ENCODE peak calls at places on chromosomes 3 and 15, in five cellular contexts. I is AG09309, P is neural progenitor cell, E is psoas muscle, Z is tibial artery. M is an unnamed sample.

GRCh38 chr3:100230715-100231114 is 30.1 kb upstream of the TBC1D23 start:
- DNase-seq in E (no peak), Z (no peak), I (no peak), P (no peak), M (no peak)

GRCh38 chr3:9879830-9880549 is at the start of gene CIDEC:
- DNase-seq in E (no peak), Z (no peak), I (no peak), P (no peak), M (no peak)

GRCh38 chr15:56232058-56232457 is 11.6 kb downstream of the RFX7 start:
- DNase-seq in P (no peak), E (no peak), Z (no peak), I (no peak), M (no peak)

GRCh38 chr3:192515661-192516040 is 211.7 kb downstream of the FGF12 start:
- DNase-seq in P (peak), E (no peak), I (no peak), Z (no peak), M (no peak)

GRCh38 chr3:128187495-128187894 is 34.2 kb downstream of the EEFSEC start:
- DNase-seq in E (no peak), I (no peak), P (no peak), Z (no peak), M (no peak)

GRCh38 chr3:46667657-46668056 is 25.8 kb downstream of the ALS2CL start:
- DNase-seq in E (no peak), Z (peak), I (no peak), P (no peak), M (no peak)

GRCh38 chr3:117998071-117998470 is 1036.6 kb downstream of the IGSF11 start:
- DNase-seq in Z (no peak), I (no peak), E (no peak), P (no peak), M (no peak)

GRCh38 chr3:107637416-107638182 is 114.8 kb downstream of the BBX start:
- DNase-seq in P (no peak), E (no peak), Z (no peak), I (no peak), M (no peak)

GRCh38 chr3:161104561-161105551 is at the start of gene B3GALNT1:
- DNase-seq in I (peak), E (peak), P (peak), Z (peak), M (no peak)

GRCh38 chr3:30199855-30200254 is 406.5 kb upstream of the TGFBR2 start:
- DNase-seq in Z (no peak), E (no peak), I (no peak), P (no peak), M (no peak)

GRCh38 chr3:46849686-46850467 is 13.4 kb downstream of the MYL3 start:
- DNase-seq in E (no peak), Z (peak), P (no peak), I (no peak), M (no peak)

GRCh38 chr15:60721706-60722105 is 242.8 kb upstream of the ICE2 start:
- DNase-seq in I (no peak), E (no peak), Z (no peak), P (no peak), M (no peak)

GRCh38 chr3:48596157-48596556 is 1.0 kb upstream of the COL7A1 start:
- DNase-seq in Z (no peak), P (no peak), I (no peak), E (no peak), M (no peak)

GRCh38 chr3:48595075-48595525 is at the start of gene COL7A1:
- DNase-seq in Z (no peak), E (no peak), I (no peak), P (no peak), M (no peak)

GRCh38 chr3:48595526-48596121 is 495 bp upstream of the COL7A1 start:
- DNase-seq in E (peak), P (peak), Z (no peak), I (peak), M (no peak)

GRCh38 chr3:48593337-48593736 is 1.8 kb downstream of the COL7A1 start:
- DNase-seq in E (no peak), Z (no peak), P (no peak), I (no peak), M (no peak)

DNA sequence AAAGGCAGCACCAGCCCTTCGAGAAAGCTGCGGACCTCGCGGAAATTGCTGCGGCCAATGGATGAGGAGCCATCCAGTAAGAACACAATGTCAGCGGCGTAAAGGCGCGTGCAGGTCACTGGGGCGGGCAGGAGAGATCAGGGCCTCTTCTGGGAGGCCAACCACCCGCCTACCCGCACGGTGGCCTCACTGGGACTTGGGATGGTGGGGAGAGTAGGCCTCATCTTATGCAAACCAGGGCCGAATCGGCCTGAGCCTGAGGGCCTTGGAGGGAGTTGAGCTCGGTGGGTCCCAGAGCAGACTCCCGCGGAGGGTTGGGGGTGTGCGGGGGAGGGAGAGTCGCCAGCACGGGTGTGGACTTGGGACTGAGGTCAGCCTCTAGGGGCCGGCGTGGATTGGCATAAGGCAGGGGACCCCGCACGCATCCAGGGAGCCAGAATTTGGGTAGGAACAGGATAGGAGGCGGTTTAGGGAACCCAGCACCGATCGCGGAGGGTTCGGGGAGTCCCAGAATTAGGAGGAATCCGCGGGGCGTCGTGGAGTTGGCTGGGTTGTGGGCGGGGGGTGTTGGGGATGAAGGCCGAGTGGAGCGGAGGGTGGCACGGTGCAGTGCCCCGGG is 589 bp downstream of the COL7A1 start:
- DNase-seq in Z (no peak), E (no peak), I (no peak), P (peak), M (no peak)
- H3K4me3 ChIP-seq in Z (peak), E (peak), I (peak), P (no peak), M (peak)

GRCh38 chr15:36977620-36978610 is 122.4 kb downstream of the MEIS2 start:
- DNase-seq in E (no peak), P (peak), I (no peak), Z (no peak), M (no peak)
- H3K4me3 ChIP-seq in E (no peak), P (no peak), I (no peak), Z (no peak), M (no peak)

DNA sequence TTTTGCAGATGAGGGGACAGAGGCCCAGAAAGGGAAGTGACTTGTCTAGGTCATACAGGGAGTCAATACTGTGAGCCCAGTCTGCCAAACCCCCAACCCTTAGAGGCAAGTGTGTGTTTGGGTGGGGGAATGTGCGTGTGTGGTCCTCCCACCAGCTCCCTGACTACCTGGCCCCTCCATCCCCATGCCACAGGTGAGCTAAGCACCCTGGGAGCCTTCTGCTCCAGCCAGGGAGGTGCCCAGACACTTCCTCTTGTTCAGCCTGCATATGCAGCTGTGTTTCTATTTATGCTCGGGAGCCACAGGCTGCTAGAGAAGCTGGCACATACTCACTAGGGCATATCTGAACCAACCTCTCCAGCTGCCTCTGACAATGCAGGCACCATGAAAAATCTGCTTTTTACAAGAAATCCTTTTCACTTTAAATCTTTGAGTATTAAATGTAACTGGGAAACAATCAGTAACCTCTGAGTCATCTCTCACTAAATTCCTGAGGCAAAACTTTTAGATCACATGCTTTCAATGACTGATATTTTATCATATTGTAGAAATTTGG is 20.7 kb downstream of the TBC1D2B start:
- DNase-seq in E (no peak), P (no peak), Z (no peak), I (no peak), M (no peak)
- H3K4me3 ChIP-seq in E (no peak), P (no peak), Z (no peak), I (no peak), M (no peak)

GRCh38 chr15:78154955-78155354 is 5.8 kb downstream of the IDH3A start:
- DNase-seq in P (no peak), E (no peak), I (no peak), Z (no peak), M (no peak)
- H3K4me3 ChIP-seq in P (no peak), E (peak), I (no peak), Z (no peak), M (no peak)

DNA sequence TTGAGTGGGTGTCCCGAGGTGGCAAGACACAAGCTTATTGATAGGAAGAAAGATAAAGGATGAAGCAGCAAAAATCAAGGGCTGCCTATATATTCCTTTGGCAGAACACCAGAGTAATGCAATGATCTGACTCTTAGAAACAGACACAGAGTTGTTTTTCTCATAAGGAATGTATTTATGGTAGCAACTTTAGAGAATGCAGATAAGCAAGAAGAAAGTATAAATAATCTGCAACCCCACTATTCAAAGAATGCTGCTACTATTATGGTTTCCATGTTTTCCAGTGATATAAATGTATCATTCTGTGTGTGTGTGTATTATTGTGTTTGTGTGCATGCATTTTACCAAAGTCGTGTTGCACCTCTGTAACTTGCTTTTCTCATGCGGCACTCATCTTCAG is 208.3 kb downstream of the THSD4 start:
- DNase-seq in E (no peak), P (no peak), Z (no peak), I (no peak), M (no peak)
- H3K4me3 ChIP-seq in E (no peak), P (no peak), Z (no peak), I (no peak), M (no peak)

DNA sequence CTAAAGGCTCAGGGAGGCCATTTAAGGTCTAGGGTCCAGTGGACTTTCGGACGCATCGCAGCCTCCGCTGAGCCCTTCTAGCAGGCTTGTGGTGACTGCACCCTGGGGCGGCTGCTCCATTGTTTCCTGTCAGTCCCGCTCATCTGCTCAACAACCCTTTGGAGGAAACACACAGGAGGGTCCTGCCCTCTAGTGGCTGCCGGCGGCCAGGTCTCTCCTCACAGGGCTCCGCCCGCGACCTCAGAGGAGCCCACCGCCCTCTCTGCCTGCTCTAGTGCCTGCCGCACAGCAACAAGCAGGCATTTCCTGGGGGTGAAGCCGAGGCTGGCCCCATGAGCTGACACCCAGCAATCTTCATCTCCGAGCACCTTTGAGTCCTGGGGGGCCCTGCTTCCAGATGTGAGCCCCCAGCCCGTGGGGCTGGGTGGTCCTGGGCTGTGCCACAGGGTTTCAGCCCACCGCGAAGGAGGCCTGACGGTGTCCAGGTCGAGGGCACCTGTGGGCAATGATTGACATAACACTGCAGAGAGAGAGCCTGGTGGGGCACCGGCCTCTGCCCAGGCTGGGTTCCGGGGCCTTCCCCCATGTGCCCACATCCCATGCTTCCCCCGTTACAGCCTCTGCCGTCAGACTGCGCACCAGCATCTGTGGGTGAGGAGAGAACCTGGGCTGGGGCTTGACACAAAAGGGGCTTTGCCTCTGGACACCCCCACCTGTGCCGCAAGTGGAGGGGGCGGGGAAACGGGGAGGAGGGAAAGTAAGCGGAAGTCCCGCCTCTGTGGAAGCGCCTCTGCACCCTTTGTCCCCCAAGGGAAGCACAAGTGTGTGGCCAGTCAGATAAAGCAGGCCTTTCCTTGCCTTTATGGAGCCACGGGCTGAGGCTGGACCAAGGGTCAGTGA is 27.0 kb upstream of the SFMBT1 start:
- DNase-seq in Z (peak), P (peak), I (peak), E (peak), M (peak)
- H3K4me3 ChIP-seq in Z (peak), P (peak), I (peak), E (peak), M (peak)

GRCh38 chr3:52053307-52054304 is 2.8 kb downstream of the DUSP7 start:
- DNase-seq in Z (peak), I (no peak), P (peak), E (no peak), M (no peak)
- H3K4me3 ChIP-seq in Z (peak), I (peak), P (no peak), E (peak), M (peak)

GRCh38 chr3:49165771-49166751 is at the start of gene CCDC71:
- DNase-seq in I (no peak), E (peak), Z (peak), P (peak), M (no peak)

GRCh38 chr3:49164983-49165720 is 979 bp downstream of the CCDC71 start:
- DNase-seq in P (no peak), E (no peak), Z (no peak), I (no peak), M (no peak)

GRCh38 chr3:49170744-49171118 is 667 bp upstream of the KLHDC8B start:
- DNase-seq in E (no peak), P (no peak), Z (no peak), I (no peak), M (no peak)

GRCh38 chr3:49163609-49164008 is 2.5 kb downstream of the CCDC71 start:
- DNase-seq in E (no peak), P (no peak), Z (no peak), I (no peak), M (no peak)

DNA sequence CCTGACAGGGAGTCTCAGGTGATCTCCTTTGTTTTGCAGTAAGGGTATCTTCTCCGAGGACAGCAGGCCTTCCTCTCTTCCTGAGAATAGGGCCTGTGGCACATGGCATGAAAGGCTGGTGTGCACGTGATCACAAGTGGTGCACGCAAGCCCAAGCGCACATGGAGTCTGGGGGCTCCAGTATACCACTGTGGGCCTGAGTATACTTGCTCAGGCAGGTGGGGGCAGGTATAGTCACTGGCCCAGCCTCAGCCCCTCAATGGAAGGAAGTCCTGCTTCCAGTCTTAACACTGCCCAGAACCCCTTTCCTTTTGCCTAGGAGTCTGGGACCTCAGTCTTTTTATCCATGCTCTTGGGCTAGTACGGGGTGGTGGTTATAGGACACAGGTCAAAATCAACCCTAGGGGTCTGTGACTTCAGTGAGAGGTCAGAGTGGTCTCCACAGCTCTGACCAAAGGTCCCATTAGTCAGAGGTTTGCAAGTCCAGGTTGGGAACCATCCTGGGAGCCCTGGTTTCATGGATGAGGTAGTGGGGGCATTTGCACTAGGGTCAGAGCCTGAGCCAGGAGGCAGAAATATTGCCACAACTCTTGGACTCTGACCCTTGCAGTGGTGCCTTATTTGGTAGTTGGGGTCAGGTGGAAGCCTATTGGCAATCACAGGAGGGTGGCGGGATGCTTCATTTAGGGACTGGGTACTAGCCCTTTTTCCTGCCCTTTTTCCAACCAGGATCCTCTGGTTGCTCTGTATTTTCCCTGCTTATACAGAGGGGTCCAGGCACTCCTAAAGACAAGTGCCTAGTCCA is 823 bp upstream of the CCDC71 start:
- DNase-seq in I (no peak), E (no peak), P (no peak), Z (no peak), M (no peak)
- H3K4me3 ChIP-seq in I (peak), E (peak), P (peak), Z (peak), M (peak)

DNA sequence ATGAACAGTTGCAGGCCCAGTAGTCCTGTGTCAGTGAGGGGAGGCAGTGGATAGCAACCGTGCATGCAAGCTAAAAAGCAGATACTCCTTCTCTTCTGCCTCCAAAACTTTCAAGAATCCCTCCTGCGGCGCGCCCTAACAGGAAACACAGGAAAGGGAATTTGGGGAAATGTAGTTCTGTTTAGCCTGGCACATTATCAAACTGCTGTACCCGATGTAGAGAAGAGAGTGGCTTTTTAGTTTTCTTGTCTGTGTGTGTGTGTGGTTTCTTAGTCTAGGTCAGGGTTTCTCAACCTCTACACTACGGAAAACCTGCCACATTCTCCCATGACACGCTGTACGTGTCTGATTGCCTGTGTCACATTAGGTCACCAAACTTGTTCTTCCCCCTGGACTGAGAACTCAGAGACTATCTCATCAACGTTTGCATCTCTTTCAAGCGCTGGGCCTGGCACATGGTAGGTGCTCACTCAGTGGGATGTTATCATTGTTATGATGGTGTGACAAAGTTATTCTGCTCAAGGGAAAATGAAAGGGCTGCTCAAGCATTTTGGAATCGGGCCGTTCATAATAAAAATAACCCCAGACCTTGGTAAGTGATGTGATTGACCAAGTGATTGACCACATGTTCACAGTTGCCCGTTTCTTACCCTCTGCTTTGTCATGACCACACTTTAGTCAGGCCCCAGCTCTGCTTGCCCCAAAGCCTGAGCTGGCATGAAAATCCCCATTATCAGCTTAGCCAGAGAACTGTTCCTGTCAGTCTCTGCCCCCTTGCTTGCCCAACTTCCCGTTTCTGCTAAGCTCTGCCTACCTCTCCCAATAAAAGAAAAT is 33.2 kb downstream of the TM4SF4 start:
- DNase-seq in I (peak), P (no peak), Z (peak), E (no peak), M (no peak)
- H3K4me3 ChIP-seq in I (no peak), P (no peak), Z (peak), E (peak), M (no peak)

GRCh38 chr3:129278970-129279906 is 568 bp downstream of the HMCES start:
- DNase-seq in E (peak), Z (no peak), I (no peak), P (peak), M (no peak)

GRCh38 chr3:129282727-129283327 is 4.2 kb downstream of the HMCES start:
- DNase-seq in E (no peak), I (peak), P (no peak), Z (no peak), M (no peak)

GRCh38 chr3:129280183-129280582 is 1.5 kb downstream of the HMCES start:
- DNase-seq in Z (no peak), P (no peak), E (no peak), I (no peak), M (no peak)

GRCh38 chr3:129278439-129278969 is at the start of gene HMCES:
- DNase-seq in P (peak), Z (peak), I (no peak), E (peak), M (peak)

DNA sequence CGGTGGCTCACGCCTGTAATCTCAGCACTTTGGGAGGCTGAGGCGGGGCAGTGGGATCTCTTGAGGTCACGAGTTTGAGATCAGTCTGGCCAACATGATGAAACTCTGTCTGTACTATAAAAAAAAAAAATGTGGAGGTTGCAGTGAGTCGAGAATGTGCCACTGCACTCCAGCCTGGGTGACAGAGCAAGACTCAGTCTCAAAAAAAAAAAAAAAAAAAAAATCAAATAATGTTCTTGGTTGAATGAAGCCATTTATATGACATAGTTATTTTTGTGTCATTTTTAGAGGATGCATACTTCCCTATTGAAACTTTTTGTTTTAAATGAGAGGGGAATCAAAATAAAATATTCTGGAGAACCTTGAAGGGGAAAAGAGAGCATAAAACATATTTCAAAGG is 3.1 kb downstream of the HMCES start:
- DNase-seq in P (no peak), Z (no peak), E (no peak), I (no peak), M (no peak)
- H3K4me3 ChIP-seq in P (no peak), Z (no peak), E (no peak), I (no peak), M (no peak)